ENCODE peak calls at places on chromosomes 6 and 20, in six cellular contexts. K is psoas muscle, I is ovary, D is RWPE1, Q is A549, U is OCI-LY7. X is an unnamed sample.

GRCh38 chr6:13004610-13005009 is 288.0 kb downstream of the PHACTR1 start:
- DNase-seq in K (no peak), I (no peak), D (no peak), Q (no peak), U (no peak), X (peak; percentile 32)

GRCh38 chr20:62323980-62324906 is 21.4 kb downstream of the ADRM1 start:
- DNase-seq in K (no peak), I (no peak), D (no peak), Q (no peak), U (no peak), X (no peak)

GRCh38 chr6:170522565-170523183 is 30.4 kb downstream of the PSMB1 start:
- DNase-seq in K (no peak), I (no peak), D (no peak), Q (no peak), U (no peak), X (peak; percentile 20)

GRCh38 chr6:111952326-111952725 is 79.1 kb upstream of the FYN start:
- DNase-seq in K (no peak), I (no peak), D (peak; percentile 5), Q (no peak), U (no peak), X (no peak)

GRCh38 chr20:60250251-60250650 is 292.0 kb downstream of the CDH26 start:
- DNase-seq in K (no peak), I (no peak), D (no peak), Q (no peak), U (no peak), X (no peak)

GRCh38 chr6:79038061-79038460 is 40.0 kb downstream of the PHIP start:
- DNase-seq in K (no peak), I (no peak), D (no peak), Q (no peak), U (no peak), X (no peak)

GRCh38 chr20:62888406-62888805 is 26.8 kb upstream of the TCFL5 start:
- DNase-seq in K (peak; percentile 27), I (no peak), D (no peak), Q (no peak), U (no peak), X (no peak)

GRCh38 chr20:57719951-57720350 is 10.1 kb upstream of the PMEPA1 start:
- DNase-seq in K (no peak), I (no peak), D (no peak), Q (no peak), U (no peak), X (no peak)

GRCh38 chr6:157620905-157621304 is 202.1 kb upstream of the SNX9 start:
- DNase-seq in K (no peak), I (no peak), D (peak; percentile 42), Q (no peak), U (no peak), X (no peak)

GRCh38 chr6:11271228-11271627 is 38.8 kb upstream of the NEDD9 start:
- DNase-seq in K (peak; percentile 50), I (no peak), D (no peak), Q (no peak), U (no peak), X (no peak)

GRCh38 chr20:50913976-50914375 is 17.3 kb downstream of the ADNP start:
- DNase-seq in K (no peak), I (no peak), D (peak; percentile 66), Q (no peak), U (no peak), X (peak; percentile 79)

GRCh38 chr6:73156793-73157767 is 68.2 kb downstream of the KHDC1L start:
- DNase-seq in K (no peak), I (no peak), D (no peak), Q (no peak), U (no peak), X (no peak)

GRCh38 chr6:79269877-79270276 is 35.4 kb upstream of the HMGN3 start:
- DNase-seq in K (no peak), I (no peak), D (no peak), Q (no peak), U (no peak), X (peak; percentile 79)

GRCh38 chr6:25553502-25553901 is 98.5 kb upstream of the SCGN start:
- DNase-seq in K (no peak), I (no peak), D (no peak), Q (no peak), U (no peak), X (no peak)

GRCh38 chr6:23305325-23305943 is 736.1 kb downstream of the HDGFL1 start:
- DNase-seq in K (no peak), I (no peak), D (no peak), Q (no peak), U (no peak), X (no peak)

GRCh38 chr6:16239798-16240123 is 1.4 kb downstream of the GMPR start:
- DNase-seq in K (no peak), I (no peak), D (no peak), Q (no peak), U (no peak), X (no peak)

GRCh38 chr20:17334866-17335412 is 108.1 kb downstream of the PCSK2 start:
- DNase-seq in K (no peak), I (no peak), D (no peak), Q (no peak), U (no peak), X (no peak)

GRCh38 chr6:52263709-52264320 is 19.5 kb upstream of the IL17F start:
- DNase-seq in K (peak; percentile 64), I (peak; percentile 60), D (peak; percentile 60), Q (peak; percentile 21), U (peak; percentile 74), X (peak; percentile 72)

GRCh38 chr6:82259389-82259788 is 11.8 kb upstream of the IBTK start:
- DNase-seq in K (no peak), I (no peak), D (no peak), Q (no peak), U (no peak), X (no peak)

GRCh38 chr20:10978713-10979112 is 304.9 kb upstream of the JAG1 start:
- DNase-seq in K (peak; percentile 67), I (no peak), D (no peak), Q (no peak), U (no peak), X (no peak)

GRCh38 chr6:5425267-5425666 is 164.0 kb downstream of the FARS2 start:
- DNase-seq in K (no peak), I (no peak), D (no peak), Q (no peak), U (no peak), X (no peak)

GRCh38 chr6:132931937-132932336 is 117.6 kb downstream of the RPS12 start:
- DNase-seq in K (no peak), I (no peak), D (no peak), Q (no peak), U (no peak), X (peak; percentile 76)

DNA sequence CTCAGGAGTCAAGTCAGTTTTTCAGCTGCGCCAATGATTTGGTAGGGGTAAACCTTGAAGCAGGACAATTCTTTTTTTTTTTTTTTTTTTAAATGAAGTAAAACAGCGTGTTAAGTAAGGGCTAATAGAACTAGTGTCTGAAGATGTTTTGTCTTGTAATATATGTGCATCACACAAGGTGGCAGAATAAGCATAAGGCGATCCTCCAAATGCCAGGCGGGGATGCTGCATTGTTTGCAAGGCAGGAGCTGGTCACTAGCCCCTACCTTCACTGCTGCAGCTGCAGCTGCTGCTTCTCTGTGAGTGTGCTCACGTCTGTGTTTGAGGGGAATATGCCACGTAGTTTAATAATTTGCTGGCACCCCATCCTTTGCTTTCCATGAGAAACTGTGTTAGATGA is 272.7 kb upstream of the MAP3K7 start:
- DNase-seq in K (no peak), I (no peak), D (no peak), Q (no peak), U (peak; percentile 12), X (no peak)
- TF ChIP-seq CTCF in K (no peak), I (no peak), D (no peak), Q (no peak), U (peak; percentile 33), X (no peak)

DNA sequence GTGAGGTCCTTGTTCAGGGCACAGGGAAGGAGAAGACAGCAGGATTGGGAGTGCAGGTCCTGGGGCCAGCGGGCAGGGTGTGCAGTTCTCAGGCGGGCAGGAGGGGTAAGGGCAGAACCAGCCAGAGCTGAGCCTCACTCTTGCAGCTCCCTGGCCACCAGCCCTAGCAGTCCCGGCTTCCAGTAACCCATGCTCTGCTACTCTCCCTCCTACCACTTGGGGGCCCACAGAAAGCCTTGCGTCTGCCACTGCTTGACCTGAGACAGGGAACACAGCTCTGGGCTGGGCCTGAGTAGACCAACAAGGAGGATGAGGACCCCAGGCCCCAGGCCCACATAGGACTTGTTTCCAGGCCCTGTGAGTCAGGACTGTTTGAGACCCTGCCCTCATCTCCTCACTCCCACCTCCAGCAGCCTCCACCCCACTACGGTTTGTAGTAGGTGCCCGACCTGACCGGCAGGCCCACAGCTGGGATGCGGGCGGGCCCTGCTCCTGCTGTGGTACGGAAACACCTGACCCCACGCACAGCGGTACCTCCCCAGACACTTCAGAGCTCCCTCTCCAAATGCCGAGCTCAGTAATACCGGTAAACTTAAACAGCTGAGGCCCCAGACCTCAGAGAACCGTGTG is 39.2 kb downstream of the KCNK5 start:
- DNase-seq in K (no peak), I (peak; percentile 40), D (no peak), Q (peak; percentile 36), U (peak; percentile 17), X (no peak)
- TF ChIP-seq CTCF in K (peak; percentile 30), I (peak; percentile 39), D (no peak), Q (no peak), U (peak; percentile 63), X (no peak)

GRCh38 chr6:80543151-80543550 is 436.7 kb downstream of the BCKDHB start:
- DNase-seq in K (no peak), I (no peak), D (no peak), Q (no peak), U (no peak), X (no peak)

GRCh38 chr6:80544500-80545055 is 438.1 kb downstream of the BCKDHB start:
- DNase-seq in K (no peak), I (no peak), D (no peak), Q (no peak), U (no peak), X (no peak)

GRCh38 chr6:80541886-80542285 is 435.4 kb downstream of the BCKDHB start:
- DNase-seq in K (no peak), I (no peak), D (no peak), Q (no peak), U (no peak), X (no peak)

GRCh38 chr6:80545323-80545722 is 438.9 kb downstream of the BCKDHB start:
- DNase-seq in K (no peak), I (no peak), D (no peak), Q (no peak), U (no peak), X (no peak)

GRCh38 chr6:80543598-80544181 is 437.2 kb downstream of the BCKDHB start:
- DNase-seq in K (no peak), I (no peak), D (peak; percentile 51), Q (no peak), U (no peak), X (peak; percentile 71)
- TF ChIP-seq CTCF in K (no peak), I (no peak), D (no peak), Q (no peak), U (no peak), X (peak; percentile 14)

GRCh38 chr20:32790751-32791057 is 28.5 kb downstream of the DNMT3B start:
- DNase-seq in K (peak; percentile 15), I (no peak), D (no peak), Q (no peak), U (no peak), X (no peak)

GRCh38 chr20:32796383-32797159 is 23.2 kb upstream of the MAPRE1 start:
- DNase-seq in K (no peak), I (no peak), D (no peak), Q (no peak), U (no peak), X (no peak)

GRCh38 chr20:32789896-32790750 is 27.9 kb downstream of the DNMT3B start:
- DNase-seq in K (peak; percentile 84), I (peak; percentile 75), D (peak; percentile 97), Q (peak; percentile 92), U (peak; percentile 75), X (peak; percentile 79)

GRCh38 chr20:32792316-32792715 is 27.4 kb upstream of the MAPRE1 start:
- DNase-seq in K (peak; percentile 42), I (no peak), D (no peak), Q (no peak), U (no peak), X (peak; percentile 5)

GRCh38 chr20:32793059-32793458 is 26.7 kb upstream of the MAPRE1 start:
- DNase-seq in K (peak; percentile 16), I (no peak), D (no peak), Q (no peak), U (no peak), X (no peak)
- TF ChIP-seq CTCF in K (no peak), I (no peak), D (no peak), Q (no peak), U (no peak), X (no peak)

X was measured in fibroblast of pulmonary artery.